ENCODE peak calls at places on chromosomes 7 and 10, in nine cellular contexts. One of them, this sample, is unnamed.

GRCh38 chr10:94397549-94398370 is 4.6 kb upstream of the TBC1D12 start:
- DNase-seq in NB4: no peak
- DNase-seq in H1: no peak
- DNase-seq in endothelial cell of umbilical vein: no peak
- DNase-seq in A549: no peak
- DNase-seq in HCT116: no peak
- DNase-seq in K562: no peak
- DNase-seq in WTC11: no peak
- DNase-seq in HepG2: peak
- DNase-seq in this sample: no peak

GRCh38 chr7:115230882-115231508 is 309.1 kb downstream of the MDFIC start:
- DNase-seq in HCT116: peak
- DNase-seq in H1: no peak
- DNase-seq in NB4: peak
- DNase-seq in HepG2: peak
- DNase-seq in WTC11: no peak
- DNase-seq in endothelial cell of umbilical vein: peak
- DNase-seq in K562: no peak
- DNase-seq in A549: peak
- DNase-seq in this sample: no peak

GRCh38 chr10:86313621-86314041 is 53.0 kb downstream of the GRID1 start:
- DNase-seq in HepG2: no peak
- DNase-seq in K562: no peak
- DNase-seq in endothelial cell of umbilical vein: no peak
- DNase-seq in A549: no peak
- DNase-seq in H1: no peak
- DNase-seq in NB4: no peak
- DNase-seq in HCT116: no peak
- DNase-seq in WTC11: no peak
- DNase-seq in this sample: no peak

GRCh38 chr7:50479743-50480517 is 29.8 kb upstream of the FIGNL1 start:
- DNase-seq in NB4: no peak
- DNase-seq in endothelial cell of umbilical vein: no peak
- DNase-seq in H1: no peak
- DNase-seq in HepG2: no peak
- DNase-seq in K562: no peak
- DNase-seq in HCT116: no peak
- DNase-seq in WTC11: no peak
- DNase-seq in A549: no peak
- DNase-seq in this sample: no peak

GRCh38 chr10:15200626-15201025 is 32.1 kb upstream of the NMT2 start:
- DNase-seq in H1: no peak
- DNase-seq in HCT116: peak
- DNase-seq in K562: no peak
- DNase-seq in endothelial cell of umbilical vein: peak
- DNase-seq in NB4: no peak
- DNase-seq in WTC11: no peak
- DNase-seq in A549: peak
- DNase-seq in HepG2: peak
- DNase-seq in this sample: no peak

GRCh38 chr7:130363156-130363847 is 17.0 kb upstream of the CPA1 start:
- DNase-seq in H1: no peak
- DNase-seq in HepG2: peak
- DNase-seq in WTC11: no peak
- DNase-seq in endothelial cell of umbilical vein: no peak
- DNase-seq in A549: peak
- DNase-seq in HCT116: peak
- DNase-seq in NB4: no peak
- DNase-seq in K562: peak
- DNase-seq in this sample: no peak

GRCh38 chr7:98281757-98282652 is 519 bp downstream of the BRI3 start:
- DNase-seq in HepG2: no peak
- DNase-seq in endothelial cell of umbilical vein: peak
- DNase-seq in WTC11: no peak
- DNase-seq in NB4: peak
- DNase-seq in HCT116: no peak
- DNase-seq in A549: no peak
- DNase-seq in K562: peak
- DNase-seq in H1: no peak
- DNase-seq in this sample: no peak

GRCh38 chr10:113983552-113983951 is 60.1 kb upstream of the ADRB1 start:
- DNase-seq in HCT116: no peak
- DNase-seq in WTC11: no peak
- DNase-seq in endothelial cell of umbilical vein: no peak
- DNase-seq in H1: no peak
- DNase-seq in K562: no peak
- DNase-seq in A549: no peak
- DNase-seq in NB4: no peak
- DNase-seq in HepG2: no peak
- DNase-seq in this sample: no peak

GRCh38 chr10:2119316-2119715 is 382.0 kb upstream of the ADARB2 start:
- DNase-seq in NB4: no peak
- DNase-seq in HepG2: no peak
- DNase-seq in endothelial cell of umbilical vein: no peak
- DNase-seq in WTC11: no peak
- DNase-seq in K562: no peak
- DNase-seq in HCT116: no peak
- DNase-seq in A549: no peak
- DNase-seq in H1: no peak
- DNase-seq in this sample: no peak

GRCh38 chr10:59012839-59013238 is 163.6 kb upstream of the PHYHIPL start:
- DNase-seq in A549: no peak
- DNase-seq in K562: no peak
- DNase-seq in WTC11: no peak
- DNase-seq in NB4: no peak
- DNase-seq in HCT116: no peak
- DNase-seq in H1: no peak
- DNase-seq in HepG2: no peak
- DNase-seq in endothelial cell of umbilical vein: no peak
- DNase-seq in this sample: no peak

GRCh38 chr7:43612599-43613589 is 30.0 kb downstream of the STK17A start:
- DNase-seq in HepG2: no peak
- DNase-seq in K562: no peak
- DNase-seq in A549: no peak
- DNase-seq in WTC11: no peak
- DNase-seq in H1: no peak
- DNase-seq in endothelial cell of umbilical vein: no peak
- DNase-seq in HCT116: no peak
- DNase-seq in NB4: no peak
- DNase-seq in this sample: no peak

GRCh38 chr10:12348341-12348869 is 942 bp upstream of the CAMK1D start:
- DNase-seq in NB4: no peak
- DNase-seq in A549: no peak
- DNase-seq in H1: peak
- DNase-seq in WTC11: peak
- DNase-seq in HepG2: no peak
- DNase-seq in HCT116: no peak
- DNase-seq in endothelial cell of umbilical vein: no peak
- DNase-seq in K562: no peak
- DNase-seq in this sample: no peak

GRCh38 chr10:478471-479245 is 210.8 kb downstream of the DIP2C start:
- DNase-seq in endothelial cell of umbilical vein: no peak
- DNase-seq in NB4: no peak
- DNase-seq in H1: no peak
- DNase-seq in WTC11: no peak
- DNase-seq in HepG2: no peak
- DNase-seq in A549: no peak
- DNase-seq in K562: no peak
- DNase-seq in HCT116: no peak
- DNase-seq in this sample: no peak
- TF ChIP-seq MAX in endothelial cell of umbilical vein: no peak
- TF ChIP-seq MAX in NB4: no peak
- TF ChIP-seq MAX in H1: no peak
- TF ChIP-seq MAX in WTC11: no peak
- TF ChIP-seq MAX in HepG2: no peak
- TF ChIP-seq MAX in A549: no peak
- TF ChIP-seq MAX in K562: no peak
- TF ChIP-seq MAX in HCT116: no peak
- TF ChIP-seq MAX in this sample: no peak

GRCh38 chr7:2198206-2198605 is 34.5 kb downstream of the MAD1L1 start:
- DNase-seq in WTC11: no peak
- DNase-seq in NB4: no peak
- DNase-seq in H1: no peak
- DNase-seq in A549: no peak
- DNase-seq in endothelial cell of umbilical vein: no peak
- DNase-seq in HepG2: no peak
- DNase-seq in HCT116: no peak
- DNase-seq in K562: no peak
- DNase-seq in this sample: no peak
- TF ChIP-seq MAX in WTC11: no peak
- TF ChIP-seq MAX in NB4: no peak
- TF ChIP-seq MAX in H1: no peak
- TF ChIP-seq MAX in A549: no peak
- TF ChIP-seq MAX in endothelial cell of umbilical vein: no peak
- TF ChIP-seq MAX in HepG2: no peak
- TF ChIP-seq MAX in HCT116: no peak
- TF ChIP-seq MAX in K562: no peak
- TF ChIP-seq MAX in this sample: no peak

GRCh38 chr10:78269061-78269460 is 235.4 kb downstream of the RPS24 start:
- DNase-seq in H1: no peak
- DNase-seq in endothelial cell of umbilical vein: no peak
- DNase-seq in HCT116: no peak
- DNase-seq in WTC11: no peak
- DNase-seq in NB4: no peak
- DNase-seq in A549: no peak
- DNase-seq in K562: no peak
- DNase-seq in HepG2: no peak
- DNase-seq in this sample: no peak

GRCh38 chr10:78264361-78264760 is 230.7 kb downstream of the RPS24 start:
- DNase-seq in K562: no peak
- DNase-seq in NB4: no peak
- DNase-seq in WTC11: no peak
- DNase-seq in endothelial cell of umbilical vein: no peak
- DNase-seq in HCT116: no peak
- DNase-seq in A549: no peak
- DNase-seq in H1: no peak
- DNase-seq in HepG2: no peak
- DNase-seq in this sample: no peak

GRCh38 chr10:78267070-78267469 is 233.4 kb downstream of the RPS24 start:
- DNase-seq in H1: no peak
- DNase-seq in K562: no peak
- DNase-seq in endothelial cell of umbilical vein: no peak
- DNase-seq in HepG2: no peak
- DNase-seq in NB4: no peak
- DNase-seq in A549: no peak
- DNase-seq in HCT116: no peak
- DNase-seq in WTC11: no peak
- DNase-seq in this sample: no peak

GRCh38 chr10:78263521-78263988 is 229.9 kb downstream of the RPS24 start:
- DNase-seq in K562: no peak
- DNase-seq in H1: no peak
- DNase-seq in A549: peak
- DNase-seq in HCT116: no peak
- DNase-seq in NB4: no peak
- DNase-seq in endothelial cell of umbilical vein: no peak
- DNase-seq in WTC11: no peak
- DNase-seq in HepG2: no peak
- DNase-seq in this sample: no peak

DNA sequence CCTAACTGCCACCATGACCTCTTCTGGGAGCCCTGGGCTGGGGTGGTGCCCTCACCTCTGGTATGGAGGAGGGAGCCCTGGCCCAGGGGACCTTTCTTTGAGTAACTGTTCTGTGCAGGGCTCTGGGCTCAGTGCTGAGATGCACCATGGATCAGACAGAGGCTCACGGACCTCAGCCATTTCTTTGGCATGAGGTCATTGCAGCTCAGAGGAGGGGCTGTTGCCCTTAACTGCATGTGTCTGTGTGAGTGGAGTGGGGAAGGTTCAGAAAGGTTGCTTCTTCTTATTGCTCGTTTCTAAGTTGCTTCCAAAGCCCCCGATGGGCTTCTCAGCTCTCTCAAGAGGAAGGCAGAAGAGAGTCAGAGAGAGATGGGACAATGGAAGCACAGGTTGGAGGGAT is 233.9 kb downstream of the RPS24 start:
- DNase-seq in HCT116: no peak
- DNase-seq in H1: no peak
- DNase-seq in A549: no peak
- DNase-seq in endothelial cell of umbilical vein: no peak
- DNase-seq in HepG2: no peak
- DNase-seq in NB4: no peak
- DNase-seq in K562: no peak
- DNase-seq in WTC11: no peak
- DNase-seq in this sample: no peak
- TF ChIP-seq MAX in HCT116: no peak
- TF ChIP-seq MAX in H1: no peak
- TF ChIP-seq MAX in A549: no peak
- TF ChIP-seq MAX in endothelial cell of umbilical vein: no peak
- TF ChIP-seq MAX in HepG2: no peak
- TF ChIP-seq MAX in NB4: no peak
- TF ChIP-seq MAX in K562: no peak
- TF ChIP-seq MAX in WTC11: no peak
- TF ChIP-seq MAX in this sample: no peak

GRCh38 chr7:1973321-1974251 is 259.2 kb downstream of the MAD1L1 start:
- DNase-seq in HCT116: no peak
- DNase-seq in HepG2: no peak
- DNase-seq in endothelial cell of umbilical vein: no peak
- DNase-seq in K562: no peak
- DNase-seq in A549: no peak
- DNase-seq in WTC11: no peak
- DNase-seq in NB4: no peak
- DNase-seq in H1: no peak
- DNase-seq in this sample: no peak

GRCh38 chr7:1974290-1974689 is 258.5 kb downstream of the MAD1L1 start:
- DNase-seq in WTC11: no peak
- DNase-seq in H1: no peak
- DNase-seq in A549: no peak
- DNase-seq in HepG2: no peak
- DNase-seq in NB4: no peak
- DNase-seq in endothelial cell of umbilical vein: no peak
- DNase-seq in K562: no peak
- DNase-seq in HCT116: no peak
- DNase-seq in this sample: no peak

GRCh38 chr7:1970895-1971294 is 261.9 kb downstream of the MAD1L1 start:
- DNase-seq in K562: no peak
- DNase-seq in A549: no peak
- DNase-seq in HepG2: no peak
- DNase-seq in endothelial cell of umbilical vein: no peak
- DNase-seq in HCT116: no peak
- DNase-seq in WTC11: no peak
- DNase-seq in H1: no peak
- DNase-seq in NB4: no peak
- DNase-seq in this sample: no peak

GRCh38 chr7:1971946-1972654 is 260.6 kb downstream of the MAD1L1 start:
- DNase-seq in HepG2: no peak
- DNase-seq in K562: no peak
- DNase-seq in HCT116: no peak
- DNase-seq in NB4: no peak
- DNase-seq in endothelial cell of umbilical vein: no peak
- DNase-seq in H1: no peak
- DNase-seq in A549: no peak
- DNase-seq in WTC11: no peak
- DNase-seq in this sample: no peak

DNA sequence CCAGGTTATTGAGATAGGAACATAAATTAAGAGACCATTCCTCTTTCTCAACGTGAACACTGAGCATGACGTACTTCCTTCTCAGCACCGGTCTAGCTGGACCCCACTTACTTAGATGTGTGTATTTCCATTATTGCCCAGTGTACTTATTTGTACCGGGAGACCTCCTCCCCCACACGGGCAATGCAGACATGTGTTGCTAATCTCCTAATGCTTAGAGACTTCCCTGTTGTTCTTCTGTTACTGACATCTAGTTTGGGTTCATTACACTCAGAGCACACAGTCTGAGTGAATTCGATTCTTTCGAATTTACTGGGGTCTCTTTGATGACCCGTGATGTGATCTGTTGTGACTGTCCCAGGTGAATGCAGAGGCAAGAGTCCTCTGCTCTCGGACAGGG is 260.0 kb downstream of the MAD1L1 start:
- DNase-seq in HepG2: no peak
- DNase-seq in WTC11: no peak
- DNase-seq in H1: no peak
- DNase-seq in K562: no peak
- DNase-seq in NB4: no peak
- DNase-seq in HCT116: no peak
- DNase-seq in A549: no peak
- DNase-seq in endothelial cell of umbilical vein: no peak
- DNase-seq in this sample: no peak
- TF ChIP-seq MAX in HepG2: no peak
- TF ChIP-seq MAX in WTC11: no peak
- TF ChIP-seq MAX in H1: no peak
- TF ChIP-seq MAX in K562: no peak
- TF ChIP-seq MAX in NB4: no peak
- TF ChIP-seq MAX in HCT116: no peak
- TF ChIP-seq MAX in A549: no peak
- TF ChIP-seq MAX in endothelial cell of umbilical vein: no peak
- TF ChIP-seq MAX in this sample: no peak

This sample was measured in GM12878.